ENCODE peak calls at places on chromosome 22, in five cellular contexts. One of them, this sample, is unnamed.

GRCh38 chr22:32827061-32827602 is 25.6 kb downstream of the TIMP3 start:
- DNase-seq in AG08395: no peak
- DNase-seq in head of caudate nucleus: no peak
- DNase-seq in choroid plexus epithelial cell: no peak
- DNase-seq in glomerular endothelial cell: no peak
- DNase-seq in this sample: no peak

GRCh38 chr22:38203090-38203810 is 1.5 kb downstream of the MAFF start:
- DNase-seq in head of caudate nucleus: no peak
- DNase-seq in choroid plexus epithelial cell: peak
- DNase-seq in AG08395: no peak
- DNase-seq in glomerular endothelial cell: no peak
- DNase-seq in this sample: peak

GRCh38 chr22:44526431-44527115 is 28.5 kb upstream of the RTL6 start:
- DNase-seq in AG08395: no peak
- DNase-seq in choroid plexus epithelial cell: no peak
- DNase-seq in glomerular endothelial cell: no peak
- DNase-seq in head of caudate nucleus: no peak
- DNase-seq in this sample: peak

GRCh38 chr22:20979243-20979809 is 2.8 kb upstream of the LZTR1 start:
- DNase-seq in glomerular endothelial cell: no peak
- DNase-seq in head of caudate nucleus: peak
- DNase-seq in choroid plexus epithelial cell: peak
- DNase-seq in AG08395: peak
- DNase-seq in this sample: peak

GRCh38 chr22:38353142-38353629 is 36.0 kb upstream of the CSNK1E start:
- DNase-seq in choroid plexus epithelial cell: peak
- DNase-seq in head of caudate nucleus: peak
- DNase-seq in glomerular endothelial cell: no peak
- DNase-seq in AG08395: peak
- DNase-seq in this sample: peak

GRCh38 chr22:35361001-35361551 is 19.8 kb upstream of the HMOX1 start:
- DNase-seq in glomerular endothelial cell: no peak
- DNase-seq in head of caudate nucleus: no peak
- DNase-seq in AG08395: no peak
- DNase-seq in choroid plexus epithelial cell: no peak
- DNase-seq in this sample: no peak

GRCh38 chr22:49933236-49933921 is 14.9 kb downstream of the CRELD2 start:
- DNase-seq in choroid plexus epithelial cell: no peak
- DNase-seq in head of caudate nucleus: peak
- DNase-seq in glomerular endothelial cell: no peak
- DNase-seq in AG08395: no peak
- DNase-seq in this sample: no peak

GRCh38 chr22:37079668-37080171 is 28.2 kb downstream of the KCTD17 start:
- DNase-seq in head of caudate nucleus: no peak
- DNase-seq in AG08395: no peak
- DNase-seq in choroid plexus epithelial cell: peak
- DNase-seq in glomerular endothelial cell: peak
- DNase-seq in this sample: peak

GRCh38 chr22:39430576-39431150 is 26.1 kb upstream of the MGAT3 start:
- DNase-seq in head of caudate nucleus: no peak
- DNase-seq in glomerular endothelial cell: no peak
- DNase-seq in choroid plexus epithelial cell: no peak
- DNase-seq in AG08395: no peak
- DNase-seq in this sample: no peak

GRCh38 chr22:28904211-28904808 is 20.9 kb downstream of the ZNRF3 start:
- DNase-seq in glomerular endothelial cell: no peak
- DNase-seq in head of caudate nucleus: no peak
- DNase-seq in choroid plexus epithelial cell: peak
- DNase-seq in AG08395: peak
- DNase-seq in this sample: peak

GRCh38 chr22:38973289-38974169 is 8.6 kb upstream of the APOBEC3B start:
- DNase-seq in AG08395: peak
- DNase-seq in choroid plexus epithelial cell: no peak
- DNase-seq in head of caudate nucleus: peak
- DNase-seq in glomerular endothelial cell: no peak
- DNase-seq in this sample: peak

GRCh38 chr22:38843716-38844660 is at the start of gene NPTXR:
- DNase-seq in glomerular endothelial cell: no peak
- DNase-seq in AG08395: peak
- DNase-seq in head of caudate nucleus: peak
- DNase-seq in choroid plexus epithelial cell: no peak
- DNase-seq in this sample: peak

GRCh38 chr22:38505595-38506117 is 455 bp downstream of the DDX17 start:
- DNase-seq in choroid plexus epithelial cell: peak
- DNase-seq in glomerular endothelial cell: no peak
- DNase-seq in AG08395: peak
- DNase-seq in head of caudate nucleus: peak
- DNase-seq in this sample: peak

GRCh38 chr22:50314455-50315288 is 7.2 kb upstream of the PLXNB2 start:
- DNase-seq in choroid plexus epithelial cell: no peak
- DNase-seq in AG08395: no peak
- DNase-seq in glomerular endothelial cell: no peak
- DNase-seq in head of caudate nucleus: no peak
- DNase-seq in this sample: no peak

GRCh38 chr22:45425101-45425500 is 11.6 kb downstream of the RIBC2 start:
- DNase-seq in head of caudate nucleus: no peak
- DNase-seq in choroid plexus epithelial cell: peak
- DNase-seq in glomerular endothelial cell: no peak
- DNase-seq in AG08395: peak
- DNase-seq in this sample: no peak

GRCh38 chr22:19287889-19288288 is 3.6 kb downstream of the CLTCL1 start:
- DNase-seq in glomerular endothelial cell: no peak
- DNase-seq in AG08395: peak
- DNase-seq in choroid plexus epithelial cell: peak
- DNase-seq in head of caudate nucleus: no peak
- DNase-seq in this sample: peak

GRCh38 chr22:50199251-50199721 is 1.5 kb upstream of the SELENOO start:
- DNase-seq in head of caudate nucleus: no peak
- DNase-seq in choroid plexus epithelial cell: no peak
- DNase-seq in glomerular endothelial cell: no peak
- DNase-seq in AG08395: no peak
- DNase-seq in this sample: no peak

GRCh38 chr22:46087816-46088277 is 62.5 kb upstream of the PPARA start:
- DNase-seq in glomerular endothelial cell: no peak
- DNase-seq in choroid plexus epithelial cell: peak
- DNase-seq in head of caudate nucleus: peak
- DNase-seq in AG08395: peak
- DNase-seq in this sample: peak

GRCh38 chr22:46972901-46973831 is 210.7 kb downstream of the TBC1D22A start:
- DNase-seq in choroid plexus epithelial cell: no peak
- DNase-seq in head of caudate nucleus: no peak
- DNase-seq in glomerular endothelial cell: no peak
- DNase-seq in AG08395: no peak
- DNase-seq in this sample: no peak

GRCh38 chr22:46829140-46829891 is 66.9 kb downstream of the TBC1D22A start:
- DNase-seq in choroid plexus epithelial cell: peak
- DNase-seq in head of caudate nucleus: no peak
- DNase-seq in glomerular endothelial cell: peak
- DNase-seq in AG08395: peak
- DNase-seq in this sample: peak

GRCh38 chr22:39384750-39385480 is 14.7 kb upstream of the TAB1 start:
- DNase-seq in head of caudate nucleus: no peak
- DNase-seq in AG08395: no peak
- DNase-seq in glomerular endothelial cell: no peak
- DNase-seq in choroid plexus epithelial cell: peak
- DNase-seq in this sample: peak

GRCh38 chr22:49657974-49658550 is 169.6 kb downstream of the BRD1 start:
- DNase-seq in glomerular endothelial cell: no peak
- DNase-seq in choroid plexus epithelial cell: no peak
- DNase-seq in AG08395: no peak
- DNase-seq in head of caudate nucleus: no peak
- DNase-seq in this sample: no peak

GRCh38 chr22:36461665-36462474 is 19.6 kb downstream of the TXN2 start:
- DNase-seq in head of caudate nucleus: no peak
- DNase-seq in AG08395: peak
- DNase-seq in glomerular endothelial cell: no peak
- DNase-seq in choroid plexus epithelial cell: peak
- DNase-seq in this sample: peak

GRCh38 chr22:38016182-38017078 is 32.1 kb upstream of the SOX10 start:
- DNase-seq in glomerular endothelial cell: no peak
- DNase-seq in choroid plexus epithelial cell: peak
- DNase-seq in AG08395: peak
- DNase-seq in head of caudate nucleus: peak
- DNase-seq in this sample: no peak

GRCh38 chr22:41699264-41700104 is at the start of gene MEI1:
- DNase-seq in head of caudate nucleus: peak
- DNase-seq in glomerular endothelial cell: no peak
- DNase-seq in choroid plexus epithelial cell: peak
- DNase-seq in AG08395: peak
- DNase-seq in this sample: no peak

GRCh38 chr22:28239941-28240340 is 320.9 kb upstream of the PITPNB start:
- DNase-seq in head of caudate nucleus: no peak
- DNase-seq in glomerular endothelial cell: no peak
- DNase-seq in choroid plexus epithelial cell: no peak
- DNase-seq in AG08395: no peak
- DNase-seq in this sample: no peak

GRCh38 chr22:19959043-19959586 is 17.5 kb upstream of the TXNRD2 start:
- DNase-seq in AG08395: peak
- DNase-seq in head of caudate nucleus: no peak
- DNase-seq in choroid plexus epithelial cell: peak
- DNase-seq in glomerular endothelial cell: no peak
- DNase-seq in this sample: peak

GRCh38 chr22:29190051-29190450 is 15.6 kb upstream of the EMID1 start:
- DNase-seq in AG08395: no peak
- DNase-seq in head of caudate nucleus: no peak
- DNase-seq in choroid plexus epithelial cell: no peak
- DNase-seq in glomerular endothelial cell: no peak
- DNase-seq in this sample: no peak

GRCh38 chr22:37033605-37034430 is 14.3 kb downstream of the MPST start:
- DNase-seq in choroid plexus epithelial cell: no peak
- DNase-seq in AG08395: no peak
- DNase-seq in head of caudate nucleus: no peak
- DNase-seq in glomerular endothelial cell: no peak
- DNase-seq in this sample: no peak

GRCh38 chr22:33756508-33756949 is 163.7 kb downstream of the LARGE1 start:
- DNase-seq in choroid plexus epithelial cell: no peak
- DNase-seq in head of caudate nucleus: no peak
- DNase-seq in glomerular endothelial cell: no peak
- DNase-seq in AG08395: no peak
- DNase-seq in this sample: no peak